ENCODE peak calls at places on chromosomes 13 and 19, in nine cellular contexts. One of them, this sample, is unnamed.

GRCh38 chr13:102128216-102128800 is 273.5 kb downstream of the FGF14 start:
- DNase-seq in GM04504: peak; percentile 5
- DNase-seq in lung microvascular endothelial cell: no peak
- DNase-seq in fibroblast of the aortic adventitia: peak; percentile 57
- DNase-seq in immature natural killer cell: no peak
- DNase-seq in ascending aorta: no peak
- DNase-seq in EL: peak; percentile 24
- DNase-seq in activated T-cell treated with anti-CD3 and anti-CD28 coated beads, Interleukin-2, amount 50 U/mL, for 72 hours: no peak
- DNase-seq in NCI-H2171 treated with DMSO at 0.1 percent for 48 hours: peak; percentile 65
- DNase-seq in this sample: peak; percentile 53

GRCh38 chr19:16328824-16329482 is 4.3 kb downstream of the KLF2 start:
- DNase-seq in activated T-cell treated with anti-CD3 and anti-CD28 coated beads, Interleukin-2, amount 50 U/mL, for 72 hours: peak; percentile 30
- DNase-seq in immature natural killer cell: peak; percentile 74
- DNase-seq in GM04504: no peak
- DNase-seq in fibroblast of the aortic adventitia: peak; percentile 59
- DNase-seq in lung microvascular endothelial cell: peak; percentile 69
- DNase-seq in NCI-H2171 treated with DMSO at 0.1 percent for 48 hours: no peak
- DNase-seq in ascending aorta: no peak
- DNase-seq in EL: peak; percentile 36
- DNase-seq in this sample: peak; percentile 29

GRCh38 chr19:7554990-7555864 is 19.7 kb downstream of the PNPLA6 start:
- DNase-seq in fibroblast of the aortic adventitia: no peak
- DNase-seq in NCI-H2171 treated with DMSO at 0.1 percent for 48 hours: no peak
- DNase-seq in lung microvascular endothelial cell: no peak
- DNase-seq in activated T-cell treated with anti-CD3 and anti-CD28 coated beads, Interleukin-2, amount 50 U/mL, for 72 hours: no peak
- DNase-seq in immature natural killer cell: no peak
- DNase-seq in ascending aorta: no peak
- DNase-seq in GM04504: no peak
- DNase-seq in EL: no peak
- DNase-seq in this sample: no peak

GRCh38 chr13:23642110-23642509 is 71.9 kb downstream of the TNFRSF19 start:
- DNase-seq in ascending aorta: no peak
- DNase-seq in GM04504: no peak
- DNase-seq in EL: no peak
- DNase-seq in fibroblast of the aortic adventitia: no peak
- DNase-seq in immature natural killer cell: no peak
- DNase-seq in lung microvascular endothelial cell: no peak
- DNase-seq in activated T-cell treated with anti-CD3 and anti-CD28 coated beads, Interleukin-2, amount 50 U/mL, for 72 hours: no peak
- DNase-seq in NCI-H2171 treated with DMSO at 0.1 percent for 48 hours: no peak
- DNase-seq in this sample: no peak

GRCh38 chr13:31476266-31476665 is 263.1 kb upstream of the RXFP2 start:
- DNase-seq in EL: peak; percentile 77
- DNase-seq in ascending aorta: no peak
- DNase-seq in lung microvascular endothelial cell: no peak
- DNase-seq in fibroblast of the aortic adventitia: peak; percentile 96
- DNase-seq in GM04504: peak; percentile 7
- DNase-seq in activated T-cell treated with anti-CD3 and anti-CD28 coated beads, Interleukin-2, amount 50 U/mL, for 72 hours: no peak
- DNase-seq in NCI-H2171 treated with DMSO at 0.1 percent for 48 hours: no peak
- DNase-seq in immature natural killer cell: no peak
- DNase-seq in this sample: peak; percentile 94

GRCh38 chr13:29483211-29483610 is 112.3 kb downstream of the SLC7A1 start:
- DNase-seq in GM04504: no peak
- DNase-seq in lung microvascular endothelial cell: no peak
- DNase-seq in NCI-H2171 treated with DMSO at 0.1 percent for 48 hours: no peak
- DNase-seq in immature natural killer cell: no peak
- DNase-seq in activated T-cell treated with anti-CD3 and anti-CD28 coated beads, Interleukin-2, amount 50 U/mL, for 72 hours: no peak
- DNase-seq in EL: no peak
- DNase-seq in ascending aorta: peak; percentile 24
- DNase-seq in fibroblast of the aortic adventitia: no peak
- DNase-seq in this sample: no peak

GRCh38 chr13:24709186-24709913 is 29.1 kb downstream of the ATP12A start:
- DNase-seq in EL: no peak
- DNase-seq in activated T-cell treated with anti-CD3 and anti-CD28 coated beads, Interleukin-2, amount 50 U/mL, for 72 hours: peak; percentile 80
- DNase-seq in GM04504: no peak
- DNase-seq in ascending aorta: peak; percentile 64
- DNase-seq in NCI-H2171 treated with DMSO at 0.1 percent for 48 hours: no peak
- DNase-seq in fibroblast of the aortic adventitia: no peak
- DNase-seq in immature natural killer cell: peak; percentile 46
- DNase-seq in lung microvascular endothelial cell: no peak
- DNase-seq in this sample: no peak

GRCh38 chr19:15404780-15405211 is 14.0 kb downstream of the AKAP8L start:
- DNase-seq in NCI-H2171 treated with DMSO at 0.1 percent for 48 hours: no peak
- DNase-seq in EL: no peak
- DNase-seq in lung microvascular endothelial cell: no peak
- DNase-seq in ascending aorta: no peak
- DNase-seq in immature natural killer cell: no peak
- DNase-seq in fibroblast of the aortic adventitia: no peak
- DNase-seq in activated T-cell treated with anti-CD3 and anti-CD28 coated beads, Interleukin-2, amount 50 U/mL, for 72 hours: no peak
- DNase-seq in GM04504: no peak
- DNase-seq in this sample: no peak

GRCh38 chr13:51811920-51812328 is 8.0 kb upstream of the DHRS12 start:
- DNase-seq in NCI-H2171 treated with DMSO at 0.1 percent for 48 hours: no peak
- DNase-seq in GM04504: no peak
- DNase-seq in immature natural killer cell: no peak
- DNase-seq in ascending aorta: peak; percentile 71
- DNase-seq in EL: no peak
- DNase-seq in lung microvascular endothelial cell: peak; percentile 14
- DNase-seq in fibroblast of the aortic adventitia: no peak
- DNase-seq in activated T-cell treated with anti-CD3 and anti-CD28 coated beads, Interleukin-2, amount 50 U/mL, for 72 hours: no peak
- DNase-seq in this sample: no peak

GRCh38 chr19:18726846-18727245 is 43.4 kb downstream of the CRTC1 start:
- DNase-seq in NCI-H2171 treated with DMSO at 0.1 percent for 48 hours: no peak
- DNase-seq in EL: no peak
- DNase-seq in GM04504: no peak
- DNase-seq in lung microvascular endothelial cell: no peak
- DNase-seq in activated T-cell treated with anti-CD3 and anti-CD28 coated beads, Interleukin-2, amount 50 U/mL, for 72 hours: no peak
- DNase-seq in fibroblast of the aortic adventitia: no peak
- DNase-seq in immature natural killer cell: no peak
- DNase-seq in ascending aorta: no peak
- DNase-seq in this sample: no peak

GRCh38 chr19:53432088-53432661 is 391 bp downstream of the ZNF761 start:
- DNase-seq in NCI-H2171 treated with DMSO at 0.1 percent for 48 hours: no peak
- DNase-seq in immature natural killer cell: no peak
- DNase-seq in fibroblast of the aortic adventitia: peak; percentile 16
- DNase-seq in lung microvascular endothelial cell: peak; percentile 23
- DNase-seq in GM04504: no peak
- DNase-seq in ascending aorta: peak; percentile 65
- DNase-seq in EL: peak; percentile 42
- DNase-seq in activated T-cell treated with anti-CD3 and anti-CD28 coated beads, Interleukin-2, amount 50 U/mL, for 72 hours: peak; percentile 26
- DNase-seq in this sample: peak; percentile 13

This sample was measured in choroid plexus epithelial cell.